ENCODE peak calls at places on chromosome 16, in seven cellular contexts. G is PC-9, L is HCT116, I is GM23248, Y is MM.1S, O is OCI-LY7, M is hepatocyte. S is an unnamed sample.
A peak's percentile ranks its signal among the peaks of the same experiment; 100 is the strongest.

GRCh38 chr16:69217433-69217832 is 30.5 kb downstream of the SNTB2 start:
- DNase-seq in G (no peak), L (no peak), I (peak; percentile 74), Y (no peak), O (no peak), M (peak; percentile 40), S (peak; percentile 73)

GRCh38 chr16:67526149-67526732 is 2.4 kb upstream of the RIPOR1 start:
- DNase-seq in G (no peak), L (no peak), I (peak; percentile 31), Y (no peak), O (no peak), M (no peak), S (no peak)

GRCh38 chr16:57413301-57413730 is 8.7 kb downstream of the CCL17 start:
- DNase-seq in G (no peak), L (no peak), I (no peak), Y (no peak), O (peak; percentile 94), M (no peak), S (no peak)

GRCh38 chr16:5895137-5895536 is 797.5 kb upstream of the EEF2KMT start:
- DNase-seq in G (no peak), L (no peak), I (no peak), Y (no peak), O (no peak), M (no peak), S (no peak)

GRCh38 chr16:22103371-22103890 is 11.1 kb downstream of the VWA3A start:
- DNase-seq in G (no peak), L (no peak), I (no peak), Y (no peak), O (no peak), M (no peak), S (no peak)

GRCh38 chr16:88744839-88745521 is 38.7 kb downstream of the CTU2 start:
- DNase-seq in G (no peak), L (no peak), I (no peak), Y (no peak), O (no peak), M (no peak), S (no peak)

GRCh38 chr16:1533443-1533951 is at the start of gene TMEM204:
- DNase-seq in G (no peak), L (no peak), I (peak; percentile 81), Y (no peak), O (no peak), M (no peak), S (no peak)

GRCh38 chr16:27657811-27658210 is 107.9 kb downstream of the KATNIP start:
- DNase-seq in G (no peak), L (no peak), I (no peak), Y (no peak), O (no peak), M (no peak), S (no peak)

GRCh38 chr16:81860867-81861266 is 81.8 kb downstream of the PLCG2 start:
- DNase-seq in G (no peak), L (no peak), I (no peak), Y (no peak), O (no peak), M (no peak), S (no peak)

GRCh38 chr16:1680361-1680760 is 2.3 kb downstream of the JPT2 start:
- DNase-seq in G (no peak), L (no peak), I (no peak), Y (no peak), O (no peak), M (no peak), S (no peak)

GRCh38 chr16:4660454-4661007 is 32.8 kb upstream of the NUDT16L1 start:
- DNase-seq in G (no peak), L (no peak), I (peak; percentile 82), Y (no peak), O (no peak), M (peak; percentile 66), S (no peak)

GRCh38 chr16:58337090-58337444 is 42.2 kb upstream of the PRSS54 start:
- DNase-seq in G (no peak), L (no peak), I (peak; percentile 18), Y (no peak), O (peak; percentile 20), M (no peak), S (no peak)

GRCh38 chr16:4314532-4315184 is 1.2 kb upstream of the GLIS2 start:
- DNase-seq in G (no peak), L (peak; percentile 70), I (peak; percentile 72), Y (no peak), O (peak; percentile 24), M (peak; percentile 65), S (peak; percentile 39)

GRCh38 chr16:86317617-86318021 is 192.7 kb upstream of the FOXF1 start:
- DNase-seq in G (no peak), L (no peak), I (no peak), Y (no peak), O (no peak), M (no peak), S (no peak)

GRCh38 chr16:20310421-20311395 is 16.6 kb downstream of the GP2 start:
- DNase-seq in G (no peak), L (no peak), I (no peak), Y (no peak), O (no peak), M (no peak), S (no peak)

GRCh38 chr16:56332464-56333079 is 92.8 kb downstream of the AMFR start:
- DNase-seq in G (peak; percentile 83), L (peak; percentile 65), I (peak; percentile 87), Y (peak; percentile 39), O (no peak), M (peak; percentile 85), S (peak; percentile 69)

GRCh38 chr16:84818989-84819643 is 669 bp upstream of the CRISPLD2 start:
- DNase-seq in G (peak; percentile 38), L (no peak), I (no peak), Y (no peak), O (no peak), M (no peak), S (no peak)

GRCh38 chr16:50924759-50925545 is 183.1 kb downstream of the CYLD start:
- DNase-seq in G (no peak), L (no peak), I (no peak), Y (no peak), O (no peak), M (no peak), S (no peak)

GRCh38 chr16:57304169-57305061 is 19.9 kb upstream of the PLLP start:
- DNase-seq in G (peak; percentile 80), L (no peak), I (peak; percentile 40), Y (no peak), O (no peak), M (peak; percentile 88), S (peak; percentile 82)

GRCh38 chr16:11964761-11965539 is at the start of gene TNFRSF17:
- DNase-seq in G (no peak), L (no peak), I (peak; percentile 38), Y (peak; percentile 93), O (peak; percentile 93), M (no peak), S (no peak)

GRCh38 chr16:15749371-15749770 is 99.3 kb downstream of the NDE1 start:
- DNase-seq in G (peak; percentile 32), L (no peak), I (no peak), Y (no peak), O (no peak), M (no peak), S (no peak)

GRCh38 chr16:30030841-30031413 is at the start of gene TLCD3B:
- DNase-seq in G (no peak), L (no peak), I (peak; percentile 34), Y (no peak), O (no peak), M (no peak), S (no peak)
- H3K4me3 ChIP-seq in G (peak within 1 kb of the TSS; percentile 12), L (no peak within 1 kb of the TSS), I (peak within 1 kb of the TSS; percentile 34), Y (no peak within 1 kb of the TSS), O (no peak within 1 kb of the TSS), M (no peak within 1 kb of the TSS), S (peak within 1 kb of the TSS; percentile 47)

DNA sequence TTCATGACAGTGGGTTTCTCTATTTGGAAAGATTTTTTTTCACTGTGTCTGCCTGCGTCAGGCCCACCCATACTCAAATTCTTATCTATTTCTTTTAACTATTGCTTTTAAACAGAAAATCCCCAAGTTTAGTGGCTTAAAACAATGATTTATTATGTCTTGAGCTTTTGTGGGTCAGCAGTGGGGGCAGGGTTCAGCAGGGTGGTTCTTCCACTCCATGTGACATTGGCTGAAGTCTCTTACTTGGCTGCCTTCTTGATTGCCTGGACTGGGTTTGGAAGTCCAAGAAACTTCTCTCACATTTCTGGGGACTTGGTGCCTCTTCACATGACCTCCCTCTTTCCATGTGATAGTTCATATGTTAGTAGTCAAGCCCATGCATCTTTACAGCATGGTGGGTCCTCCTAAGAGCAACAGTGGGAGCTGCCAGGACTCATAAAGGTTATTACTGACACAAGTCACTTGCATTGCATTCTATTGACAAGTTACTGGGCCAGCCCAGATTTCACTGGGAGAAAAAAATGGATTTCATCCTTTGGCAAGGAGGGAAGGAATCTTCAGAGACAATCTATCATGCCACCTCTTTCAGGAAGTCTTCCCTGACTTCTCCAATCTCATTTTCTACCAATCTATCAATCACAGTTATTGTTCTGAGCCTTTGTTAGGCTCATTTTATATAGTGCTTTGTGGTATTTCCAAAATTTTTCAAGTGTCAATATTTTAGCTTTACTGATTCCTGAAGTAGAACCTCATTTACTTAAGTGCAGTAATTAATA is 436.1 kb downstream of the XYLT1 start:
- DNase-seq in G (no peak), L (no peak), I (no peak), Y (no peak), O (no peak), M (no peak), S (no peak)
- H3K9me2 ChIP-seq in G (no peaks in the 10 kb centered on the region), L (no peaks in the 10 kb centered on the region), I (no peaks in the 10 kb centered on the region), Y (no peaks in the 10 kb centered on the region), O (no peaks in the 10 kb centered on the region), M (no peaks in the 10 kb centered on the region), S (no peaks in the 10 kb centered on the region)

DNA sequence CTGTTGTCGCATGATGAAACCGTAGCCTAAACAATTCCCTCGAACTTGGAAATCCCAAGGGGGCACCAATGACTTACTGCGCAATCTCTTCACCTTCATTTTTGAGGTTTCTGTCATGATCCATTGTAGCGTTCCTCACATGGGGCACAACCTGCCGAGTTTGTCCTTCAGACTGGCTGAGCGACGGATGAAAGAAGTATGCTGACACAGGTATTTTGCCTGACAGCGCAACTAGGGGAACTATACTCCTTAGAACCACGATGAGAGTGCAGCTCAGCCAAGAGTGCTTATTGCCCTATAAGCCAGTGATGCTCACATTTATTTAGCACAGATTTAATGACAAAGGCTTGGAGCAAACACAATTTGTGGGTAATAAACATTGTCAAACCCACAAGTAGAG is 106.3 kb upstream of the ZNF267 start:
- DNase-seq in G (no peak), L (no peak), I (no peak), Y (no peak), O (no peak), M (no peak), S (no peak)
- H3K4me3 ChIP-seq in G (no peak overlapping the region), L (no peak overlapping the region), I (no peak overlapping the region), Y (no peak overlapping the region), O (no peak overlapping the region), M (no peak overlapping the region), S (no peak overlapping the region)

GRCh38 chr16:425740-426114 is 278 bp downstream of the RAB11FIP3 start:
- DNase-seq in G (no peak), L (no peak), I (peak; percentile 59), Y (no peak), O (no peak), M (peak; percentile 58), S (no peak)
- H3K9me2 ChIP-seq in G (no peaks in the 10 kb centered on the region), L (no peaks in the 10 kb centered on the region), I (no peaks in the 10 kb centered on the region), Y (no peaks in the 10 kb centered on the region), O (no peaks in the 10 kb centered on the region), M (no peaks in the 10 kb centered on the region), S (no peaks in the 10 kb centered on the region)

GRCh38 chr16:31331141-31331764 is 23.7 kb upstream of the ITGAX start:
- DNase-seq in G (no peak), L (no peak), I (no peak), Y (no peak), O (no peak), M (no peak), S (no peak)
- H3K4me3 ChIP-seq in G (no peak overlapping the region), L (no peak overlapping the region), I (no peak overlapping the region), Y (no peak overlapping the region), O (no peak overlapping the region), M (no peak overlapping the region), S (no peak overlapping the region)

S was measured in PC-3.